ENCODE peak calls at places on chromosome 18, in five cellular contexts. C, H, O, I and L are unnamed samples.

GRCh38 chr18:75879196-75879595 is 451.7 kb upstream of the SMIM21 start:
- DNase-seq in C (no peak), H (no peak), O (no peak), I (no peak), L (no peak)

GRCh38 chr18:3861495-3861894 is 411.5 kb downstream of the TGIF1 start:
- DNase-seq in C (no peak), H (no peak), O (no peak), I (no peak), L (no peak)

GRCh38 chr18:11040823-11041712 is 108.3 kb downstream of the PIEZO2 start:
- DNase-seq in C (peak), H (no peak), O (peak), I (peak), L (peak)

GRCh38 chr18:41227993-41228392 is 727.0 kb upstream of the PIK3C3 start:
- DNase-seq in C (peak), H (no peak), O (no peak), I (no peak), L (no peak)

GRCh38 chr18:10422731-10423130 is 31.7 kb upstream of the APCDD1 start:
- DNase-seq in C (no peak), H (no peak), O (no peak), I (no peak), L (no peak)

GRCh38 chr18:77166523-77166922 is 33.9 kb upstream of the MBP start:
- DNase-seq in C (no peak), H (no peak), O (no peak), I (no peak), L (no peak)

GRCh38 chr18:55763298-55763697 is 175.3 kb upstream of the TCF4 start:
- DNase-seq in C (peak), H (no peak), O (no peak), I (no peak), L (peak)

GRCh38 chr18:11146238-11146946 is 3.0 kb downstream of the PIEZO2 start:
- DNase-seq in C (no peak), H (no peak), O (no peak), I (no peak), L (no peak)

GRCh38 chr18:12883684-12884520 is at the start of gene PTPN2:
- DNase-seq in C (peak), H (peak), O (peak), I (peak), L (peak)

GRCh38 chr18:12791631-12792030 is 88.8 kb downstream of the PSMG2 start:
- DNase-seq in C (no peak), H (no peak), O (no peak), I (no peak), L (no peak)

GRCh38 chr18:77433076-77433475 is 183.4 kb downstream of the GALR1 start:
- DNase-seq in C (no peak), H (no peak), O (no peak), I (no peak), L (no peak)

GRCh38 chr18:49931760-49932159 is 118.4 kb upstream of the ACAA2 start:
- DNase-seq in C (no peak), H (no peak), O (no peak), I (no peak), L (no peak)

GRCh38 chr18:45221363-45221762 is 393.9 kb upstream of the SLC14A2 start:
- DNase-seq in C (peak), H (no peak), O (no peak), I (no peak), L (peak)

GRCh38 chr18:31497711-31498449 is at the start of gene DSG2:
- DNase-seq in C (peak), H (peak), O (no peak), I (peak), L (no peak)

GRCh38 chr18:111292-112014 is 46.9 kb upstream of the USP14 start:
- DNase-seq in C (peak), H (peak), O (peak), I (peak), L (peak)

GRCh38 chr18:3367491-3368091 is 82.4 kb upstream of the TGIF1 start:
- DNase-seq in C (peak), H (no peak), O (no peak), I (no peak), L (peak)

GRCh38 chr18:12819330-12819729 is 64.7 kb downstream of the PTPN2 start:
- DNase-seq in C (no peak), H (no peak), O (no peak), I (no peak), L (no peak)

GRCh38 chr18:8938817-8939216 is 163.7 kb upstream of the NDUFV2 start:
- DNase-seq in C (no peak), H (no peak), O (no peak), I (no peak), L (no peak)

GRCh38 chr18:59700535-59700967 is 3.3 kb upstream of the CCBE1 start:
- DNase-seq in C (no peak), H (no peak), O (no peak), I (no peak), L (no peak)

GRCh38 chr18:36352384-36352783 is 54.9 kb downstream of the FHOD3 start:
- DNase-seq in C (peak), H (no peak), O (no peak), I (no peak), L (peak)

GRCh38 chr18:40851014-40851429 is 1104.0 kb upstream of the PIK3C3 start:
- DNase-seq in C (peak), H (peak), O (no peak), I (no peak), L (peak)

GRCh38 chr18:12287684-12288405 is 20.2 kb upstream of the TUBB6 start:
- DNase-seq in C (peak), H (peak), O (no peak), I (peak), L (peak)

GRCh38 chr18:78621141-78621540 is 358.5 kb upstream of the SALL3 start:
- DNase-seq in C (no peak), H (no peak), O (no peak), I (no peak), L (no peak)

GRCh38 chr18:28767781-28768211 is 590.9 kb upstream of the CDH2 start:
- DNase-seq in C (peak), H (no peak), O (no peak), I (no peak), L (peak)

GRCh38 chr18:3246636-3247242 is 862 bp upstream of the MYL12A start:
- DNase-seq in C (no peak), H (no peak), O (no peak), I (peak), L (no peak)

GRCh38 chr18:3434685-3435084 is 15.3 kb upstream of the TGIF1 start:
- DNase-seq in C (no peak), H (no peak), O (no peak), I (no peak), L (no peak)